ENCODE peak calls at places on chromosomes 7 and 10, in six cellular contexts. H is cardiac muscle cell, N is endothelial cell of umbilical vein, T is AG09309, E is fibroblast of pulmonary artery, M is A549. K is an unnamed sample.

GRCh38 chr10:22278441-22278782 is 37.8 kb upstream of the COMMD3 start:
- DNase-seq in H (no peak), N (no peak), T (no peak), E (no peak), M (no peak), K (no peak)

GRCh38 chr10:31659665-31660064 is 269.0 kb downstream of the ARHGAP12 start:
- DNase-seq in H (no peak), N (no peak), T (no peak), E (no peak), M (no peak), K (no peak)

GRCh38 chr10:5628798-5629788 is 37.3 kb downstream of the ASB13 start:
- DNase-seq in H (no peak), N (peak), T (no peak), E (peak), M (no peak), K (no peak)

GRCh38 chr7:33667261-33667660 is 238.1 kb upstream of the BMPER start:
- DNase-seq in H (no peak), N (peak), T (no peak), E (peak), M (no peak), K (peak)

GRCh38 chr7:113561446-113561845 is 357.4 kb downstream of the PPP1R3A start:
- DNase-seq in H (no peak), N (no peak), T (no peak), E (peak), M (no peak), K (peak)

GRCh38 chr7:128937647-128938523 is at the start of gene IRF5:
- DNase-seq in H (peak), N (no peak), T (no peak), E (no peak), M (peak), K (no peak)

GRCh38 chr10:89207801-89208551 is 859 bp upstream of the CH25H start:
- DNase-seq in H (peak), N (no peak), T (no peak), E (no peak), M (no peak), K (no peak)

GRCh38 chr7:120519224-120519623 is 246.2 kb downstream of the KCND2 start:
- DNase-seq in H (no peak), N (no peak), T (no peak), E (no peak), M (no peak), K (no peak)

GRCh38 chr7:46058424-46058823 is 137.4 kb upstream of the IGFBP3 start:
- DNase-seq in H (no peak), N (no peak), T (peak), E (no peak), M (no peak), K (peak)

GRCh38 chr10:116084166-116084565 is 188.8 kb downstream of the GFRA1 start:
- DNase-seq in H (no peak), N (no peak), T (no peak), E (no peak), M (no peak), K (no peak)

GRCh38 chr10:49388161-49388560 is 7.7 kb downstream of the DRGX start:
- DNase-seq in H (no peak), N (no peak), T (no peak), E (no peak), M (no peak), K (no peak)

GRCh38 chr7:157096286-157097055 is 42.3 kb upstream of the UBE3C start:
- DNase-seq in H (no peak), N (no peak), T (no peak), E (no peak), M (no peak), K (no peak)

GRCh38 chr10:86888585-86889381 is 68.6 kb downstream of the MMRN2 start:
- DNase-seq in H (peak), N (peak), T (no peak), E (peak), M (no peak), K (peak)

GRCh38 chr7:130221746-130222145 is 14.1 kb downstream of the SSMEM1 start:
- DNase-seq in H (no peak), N (no peak), T (no peak), E (no peak), M (no peak), K (no peak)

GRCh38 chr10:78479467-78479866 is 445.8 kb downstream of the RPS24 start:
- DNase-seq in H (no peak), N (no peak), T (no peak), E (no peak), M (no peak), K (no peak)

GRCh38 chr7:23685770-23686169 is 5.8 kb downstream of the FAM221A start:
- DNase-seq in H (no peak), N (no peak), T (no peak), E (peak), M (peak), K (no peak)

GRCh38 chr10:102775973-102776669 is 32.4 kb downstream of the WBP1L start:
- DNase-seq in H (peak), N (peak), T (no peak), E (peak), M (no peak), K (peak)

GRCh38 chr10:110802551-110803238 is 69.0 kb upstream of the PDCD4 start:
- DNase-seq in H (no peak), N (peak), T (peak), E (peak), M (no peak), K (peak)

GRCh38 chr7:112898432-112899290 is 108.5 kb upstream of the TMEM168 start:
- DNase-seq in H (peak), N (peak), T (peak), E (peak), M (peak), K (peak)

GRCh38 chr7:36161996-36162395 is 8.9 kb downstream of the EEPD1 start:
- DNase-seq in H (no peak), N (no peak), T (no peak), E (no peak), M (peak), K (no peak)

GRCh38 chr10:71999360-72000072 is 35.3 kb downstream of the CHST3 start:
- DNase-seq in H (no peak), N (peak), T (no peak), E (peak), M (no peak), K (peak)

GRCh38 chr10:6567203-6567703 is 12.8 kb downstream of the PRKCQ start:
- DNase-seq in H (no peak), N (no peak), T (no peak), E (no peak), M (no peak), K (no peak)

GRCh38 chr10:64519831-64520230 is 998.6 kb downstream of the REEP3 start:
- DNase-seq in H (no peak), N (no peak), T (no peak), E (no peak), M (no peak), K (no peak)

GRCh38 chr10:112227331-112227961 is 43.9 kb upstream of the GPAM start:
- DNase-seq in H (no peak), N (no peak), T (peak), E (no peak), M (no peak), K (peak)

GRCh38 chr10:72316748-72317435 is 37.8 kb downstream of the DNAJB12 start:
- DNase-seq in H (no peak), N (peak), T (no peak), E (no peak), M (peak), K (no peak)

GRCh38 chr10:129961274-129961839 is 2.7 kb downstream of the EBF3 start:
- DNase-seq in H (no peak), N (no peak), T (no peak), E (peak), M (no peak), K (no peak)
- H3K4me3 ChIP-seq in H (no peak), N (no peak), T (no peak), E (peak), M (no peak), K (no peak)

DNA sequence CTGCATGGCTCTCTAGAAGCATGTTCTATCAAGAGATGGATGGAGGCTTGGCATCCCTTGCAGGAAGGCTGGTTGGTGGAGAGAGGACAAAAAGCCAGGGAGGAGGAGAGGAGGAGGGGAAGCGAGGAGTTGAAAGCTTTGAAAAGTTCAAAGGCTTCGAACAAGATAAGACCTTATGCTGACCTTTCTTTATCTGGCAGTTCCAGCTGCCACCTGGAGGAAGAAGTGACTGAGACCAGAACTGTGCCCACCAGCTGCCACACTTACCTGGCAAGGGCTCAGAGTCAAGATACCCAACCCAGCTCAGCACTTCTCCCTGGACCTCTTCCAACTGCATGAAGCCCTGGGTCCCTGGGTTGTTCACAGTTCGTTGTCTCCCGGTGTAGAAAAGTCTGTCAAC is 14.8 kb downstream of the CCL24 start:
- DNase-seq in H (peak), N (no peak), T (no peak), E (no peak), M (no peak), K (no peak)
- TF ChIP-seq CTCF in H (no peak), N (no peak), T (no peak), E (no peak), M (no peak), K (no peak)

GRCh38 chr7:21480693-21481403 is 53.0 kb downstream of the SP4 start:
- DNase-seq in H (no peak), N (no peak), T (no peak), E (no peak), M (no peak), K (no peak)
- H3K4me3 ChIP-seq in H (no peak), N (no peak), T (no peak), E (no peak), M (no peak), K (no peak)

GRCh38 chr10:126250527-126251310 is 137.6 kb downstream of the ADAM12 start:
- DNase-seq in H (no peak), N (no peak), T (no peak), E (peak), M (no peak), K (peak)
- TF ChIP-seq CTCF in H (no peak), N (no peak), T (no peak), E (no peak), M (no peak), K (no peak)

DNA sequence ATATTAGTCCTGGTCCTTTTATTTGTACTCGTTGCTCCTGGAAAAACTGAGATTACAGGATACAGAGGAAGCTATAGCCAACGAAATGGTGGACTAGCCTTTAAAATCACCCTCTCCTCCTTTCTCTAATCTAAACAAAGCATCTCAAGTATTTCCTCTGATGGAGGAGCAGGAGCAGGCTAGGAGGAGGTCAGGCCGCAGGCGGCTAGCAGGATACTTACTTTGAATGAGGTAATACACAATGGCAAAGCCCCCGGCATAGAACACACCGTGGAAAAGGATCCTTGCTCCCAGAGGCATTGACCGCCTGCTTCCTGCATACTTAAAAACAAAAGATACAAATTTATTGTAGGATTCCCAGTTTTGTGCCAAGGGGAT is 64.4 kb downstream of the STK17A start:
- DNase-seq in H (peak), N (peak), T (peak), E (peak), M (no peak), K (peak)
- H3K4me3 ChIP-seq in H (no peak), N (peak), T (peak), E (peak), M (no peak), K (peak)

GRCh38 chr10:28716748-28717147 is 39.4 kb downstream of the BAMBI start:
- DNase-seq in H (no peak), N (no peak), T (no peak), E (no peak), M (no peak), K (no peak)

GRCh38 chr10:28713626-28714352 is 36.5 kb downstream of the BAMBI start:
- DNase-seq in H (no peak), N (no peak), T (no peak), E (no peak), M (no peak), K (no peak)

GRCh38 chr10:28715246-28715645 is 37.9 kb downstream of the BAMBI start:
- DNase-seq in H (no peak), N (no peak), T (no peak), E (no peak), M (no peak), K (peak)

GRCh38 chr10:28715757-28716156 is 38.4 kb downstream of the BAMBI start:
- DNase-seq in H (no peak), N (no peak), T (no peak), E (no peak), M (no peak), K (no peak)

GRCh38 chr10:28714401-28715053 is 37.2 kb downstream of the BAMBI start:
- DNase-seq in H (no peak), N (no peak), T (no peak), E (no peak), M (no peak), K (no peak)
- TF ChIP-seq CTCF in H (no peak), N (no peak), T (no peak), E (no peak), M (no peak), K (no peak)

GRCh38 chr10:122124808-122125207 is 135.8 kb downstream of the TACC2 start:
- DNase-seq in H (no peak), N (no peak), T (no peak), E (no peak), M (no peak), K (no peak)

GRCh38 chr10:122127943-122128342 is 139.0 kb downstream of the TACC2 start:
- DNase-seq in H (peak), N (peak), T (no peak), E (no peak), M (no peak), K (no peak)

GRCh38 chr10:122126763-122127659 is 138.0 kb downstream of the TACC2 start:
- DNase-seq in H (peak), N (peak), T (peak), E (peak), M (peak), K (peak)

GRCh38 chr10:122130474-122131110 is 140.5 kb upstream of the BTBD16 start:
- DNase-seq in H (no peak), N (no peak), T (no peak), E (no peak), M (no peak), K (no peak)

GRCh38 chr10:122128357-122128756 is 139.4 kb downstream of the TACC2 start:
- DNase-seq in H (no peak), N (peak), T (no peak), E (peak), M (no peak), K (peak)
- H3K4me3 ChIP-seq in H (no peak), N (peak), T (peak), E (peak), M (peak), K (peak)

DNA sequence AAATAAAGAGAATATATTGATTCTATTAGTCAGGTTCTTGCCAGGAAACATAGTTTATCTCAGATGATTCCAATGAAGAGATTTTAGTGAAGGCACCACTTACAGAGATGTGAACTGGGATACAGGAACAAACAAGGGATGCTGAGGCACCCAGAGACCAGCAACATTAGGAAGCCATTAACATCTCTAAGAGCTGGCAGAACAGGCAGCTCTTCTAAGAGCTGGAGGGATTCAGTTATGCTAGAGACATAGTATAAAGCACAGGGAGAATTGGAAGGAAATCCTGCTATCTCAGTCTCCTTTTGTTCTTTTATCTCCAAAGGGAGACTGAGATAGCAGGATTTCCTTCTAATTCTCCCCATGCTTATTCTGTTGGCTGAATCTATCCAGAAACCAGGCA is 22.0 kb downstream of the OR6B1 start:
- DNase-seq in H (no peak), N (no peak), T (no peak), E (no peak), M (no peak), K (no peak)
- TF ChIP-seq CTCF in H (no peak), N (no peak), T (no peak), E (no peak), M (no peak), K (no peak)

DNA sequence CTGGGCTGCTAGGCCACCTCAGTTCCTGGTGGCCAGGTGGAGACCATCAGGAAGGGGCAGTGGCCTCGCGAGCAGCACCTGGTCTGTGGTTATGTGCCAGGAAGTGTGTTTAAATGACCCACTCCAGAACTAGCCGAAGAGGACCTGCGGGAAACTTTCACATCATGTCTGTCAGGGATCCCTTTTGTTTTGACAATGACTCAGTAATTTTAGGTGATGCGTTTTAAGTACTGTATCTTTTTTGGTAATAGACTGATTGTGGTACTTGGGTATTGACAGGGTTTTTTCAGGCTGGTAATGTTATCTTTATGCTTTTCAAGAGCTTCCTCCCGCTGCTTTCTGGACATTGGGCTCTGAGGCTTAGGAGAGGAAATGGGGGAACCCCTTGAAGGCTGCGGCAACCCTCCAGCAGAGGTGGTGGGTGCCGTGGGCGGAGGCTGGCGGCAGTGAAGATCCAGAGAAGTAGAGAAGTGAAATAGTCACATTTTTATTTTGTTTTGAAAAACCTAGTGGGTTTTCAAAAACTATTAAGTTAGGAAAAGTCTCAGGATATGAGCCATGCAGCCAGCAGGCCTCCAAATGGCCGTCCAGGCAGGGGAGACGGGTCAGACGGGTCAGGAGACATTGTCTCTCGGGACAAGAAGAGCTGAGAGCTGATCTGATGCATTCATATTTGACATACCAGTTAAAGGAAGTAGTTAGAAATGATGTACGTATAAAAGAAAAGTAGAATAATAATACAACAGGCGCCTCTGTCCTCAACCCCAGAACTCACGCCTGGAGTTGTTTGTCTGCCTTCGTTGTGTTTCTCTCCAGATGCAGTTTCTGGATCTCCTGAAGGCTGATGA is 27.7 kb downstream of the PPP2R2D start:
- DNase-seq in H (no peak), N (peak), T (no peak), E (peak), M (no peak), K (no peak)
- H3K4me3 ChIP-seq in H (no peak), N (no peak), T (no peak), E (no peak), M (no peak), K (no peak)